ENCODE peak calls at places on chromosomes 1 and 21, in four cellular contexts. E, T, D and V are unnamed samples. For H3K4me1, the result is how much of the 10 kb centered on the place peaks cover.

GRCh38 chr1:19360026-19360813 is 48.1 kb downstream of the SLC66A1 start:
- DNase-seq in E (no peak), T (no peak), D (no peak), V (no peak)

GRCh38 chr21:41147096-41147978 is 20.6 kb upstream of the BACE2 start:
- DNase-seq in E (no peak), T (peak), D (no peak), V (no peak)

GRCh38 chr1:231192620-231193163 is 30.8 kb downstream of the TRIM67 start:
- DNase-seq in E (no peak), T (no peak), D (no peak), V (no peak)

GRCh38 chr1:106366627-106367319 is 689.7 kb upstream of the PRMT6 start:
- DNase-seq in E (no peak), T (peak), D (no peak), V (no peak)

GRCh38 chr1:220067246-220068204 is 21.2 kb upstream of the EPRS1 start:
- DNase-seq in E (no peak), T (no peak), D (peak), V (no peak)

GRCh38 chr1:215710340-215710971 is 143.4 kb downstream of the KCTD3 start:
- DNase-seq in E (peak), T (peak), D (peak), V (peak)

GRCh38 chr1:219724440-219724839 is 111.5 kb upstream of the ZC3H11B start:
- DNase-seq in E (no peak), T (no peak), D (no peak), V (no peak)

GRCh38 chr1:198937231-198938031 is 298.6 kb downstream of the PTPRC start:
- DNase-seq in E (no peak), T (peak), D (peak), V (peak)

GRCh38 chr1:59429651-59430050 is 132.8 kb downstream of the FGGY start:
- DNase-seq in E (no peak), T (no peak), D (no peak), V (no peak)

GRCh38 chr1:202283991-202284390 is 57.7 kb downstream of the UBE2T start:
- DNase-seq in E (no peak), T (no peak), D (peak), V (no peak)

GRCh38 chr1:237181731-237182317 is 139.8 kb downstream of the RYR2 start:
- DNase-seq in E (no peak), T (no peak), D (no peak), V (peak)

GRCh38 chr1:89908993-89909436 is 85.9 kb upstream of the ZNF326 start:
- DNase-seq in E (no peak), T (no peak), D (no peak), V (peak)

GRCh38 chr1:18907914-18908845 is 5.8 kb upstream of the ALDH4A1 start:
- DNase-seq in E (no peak), T (peak), D (no peak), V (no peak)

GRCh38 chr1:98102369-98103030 is 181.7 kb upstream of the DPYD start:
- DNase-seq in E (no peak), T (no peak), D (no peak), V (peak)

GRCh38 chr1:35603468-35603867 is 30.4 kb downstream of the TFAP2E start:
- DNase-seq in E (no peak), T (no peak), D (no peak), V (no peak)

GRCh38 chr1:216325946-216326345 is 97.3 kb downstream of the USH2A start:
- DNase-seq in E (no peak), T (no peak), D (peak), V (peak)

GRCh38 chr21:41827951-41828883 is 50.9 kb downstream of the PRDM15 start:
- DNase-seq in E (no peak), T (no peak), D (no peak), V (no peak)

GRCh38 chr1:70745199-70745598 is 302.4 kb downstream of the PTGER3 start:
- DNase-seq in E (no peak), T (peak), D (no peak), V (peak)

GRCh38 chr1:212949771-212950170 is 570 bp upstream of the VASH2 start:
- DNase-seq in E (no peak), T (no peak), D (no peak), V (no peak)

GRCh38 chr1:16181887-16182719 is 26.2 kb upstream of the EPHA2 start:
- DNase-seq in E (peak), T (peak), D (no peak), V (no peak)

GRCh38 chr21:28867401-28867800 is 125.3 kb downstream of the LTN1 start:
- DNase-seq in E (no peak), T (no peak), D (no peak), V (no peak)

GRCh38 chr1:171218661-171219060 is 29.6 kb upstream of the FMO1 start:
- DNase-seq in E (no peak), T (no peak), D (no peak), V (no peak)

GRCh38 chr1:53286950-53287349 is 40.9 kb downstream of the LRP8 start:
- DNase-seq in E (no peak), T (peak), D (no peak), V (peak)

GRCh38 chr1:9294910-9295636 is 2.4 kb downstream of the SPSB1 start:
- DNase-seq in E (no peak), T (no peak), D (no peak), V (peak)

GRCh38 chr1:109869141-109869540 is 41.5 kb upstream of the CSF1 start:
- DNase-seq in E (no peak), T (no peak), D (no peak), V (no peak)

GRCh38 chr1:12078938-12079861 is 16.1 kb downstream of the TNFRSF8 start:
- DNase-seq in E (peak), T (peak), D (no peak), V (peak)

GRCh38 chr1:165905853-165906252 is 78.4 kb downstream of the UCK2 start:
- DNase-seq in E (no peak), T (no peak), D (no peak), V (no peak)

GRCh38 chr1:176987016-176987415 is 177.5 kb downstream of the ASTN1 start:
- DNase-seq in E (no peak), T (no peak), D (no peak), V (no peak)

GRCh38 chr1:155117610-155118009 is 10.1 kb upstream of the EFNA1 start:
- DNase-seq in E (no peak), T (no peak), D (no peak), V (no peak)

GRCh38 chr1:48530727-48531351 is 58.8 kb upstream of the SPATA6 start:
- DNase-seq in E (peak), T (peak), D (peak), V (peak)

GRCh38 chr1:233480198-233480597 is 133.7 kb upstream of the KCNK1 start:
- DNase-seq in E (no peak), T (no peak), D (peak), V (no peak)

DNA sequence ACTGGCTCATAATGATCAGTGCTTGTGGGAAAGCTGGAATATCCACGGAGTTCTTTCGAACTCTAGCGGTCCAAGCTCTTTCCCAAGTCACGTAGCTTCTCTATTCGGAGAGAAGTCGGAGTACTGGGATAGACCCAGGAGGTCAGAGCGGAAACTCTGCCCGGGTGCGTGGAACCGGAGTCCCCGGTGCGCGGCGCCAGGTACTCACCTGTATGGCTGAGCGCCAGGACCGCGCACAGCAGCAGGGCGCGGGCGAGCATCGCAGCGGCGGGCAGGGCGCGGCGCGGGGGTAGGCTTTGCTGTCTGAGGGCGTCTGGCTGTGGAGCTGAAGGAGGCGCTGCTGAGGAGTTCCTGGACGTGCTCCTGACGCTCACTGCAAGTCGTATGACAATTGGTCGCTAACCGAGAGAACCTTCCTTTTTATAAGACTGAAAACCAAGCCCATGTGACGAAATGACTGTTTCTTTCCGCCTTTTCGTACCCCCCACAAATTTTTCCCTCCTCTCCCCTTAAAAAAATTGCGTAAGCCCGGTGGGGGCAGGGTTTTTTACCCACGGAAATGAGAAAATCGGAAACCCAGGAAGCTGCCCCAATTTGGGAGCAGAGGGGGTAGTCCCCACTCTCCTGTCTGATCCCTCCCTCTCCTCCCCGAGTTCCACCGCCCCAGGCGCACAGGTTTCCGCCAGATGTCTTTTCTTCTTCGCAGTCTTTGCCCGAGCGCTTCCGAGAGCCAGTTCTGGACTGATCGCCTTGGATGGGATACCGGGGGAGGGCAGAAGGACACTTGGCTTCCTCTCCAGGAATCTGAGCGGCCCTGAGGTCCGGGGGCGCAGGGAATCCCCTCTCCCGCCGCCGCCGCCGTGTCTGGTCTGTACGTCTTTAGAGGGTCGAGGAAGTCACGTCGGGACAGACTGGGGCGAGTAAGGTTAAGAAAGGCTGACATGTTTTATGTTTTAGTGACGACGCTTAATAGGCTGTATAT is at the start of gene PTGS2:
- DNase-seq in E (peak), T (peak), D (peak), V (peak)
- TF ChIP-seq EZH2 in E (no peak), T (peak), D (no peak), V (no peak)

GRCh38 chr1:111736548-111737215 is 2.5 kb downstream of the INKA2 start:
- DNase-seq in E (peak), T (peak), D (no peak), V (peak)
- H3K4me1 ChIP-seq in E (under half), T (under half), D (under half), V (under half)

DNA sequence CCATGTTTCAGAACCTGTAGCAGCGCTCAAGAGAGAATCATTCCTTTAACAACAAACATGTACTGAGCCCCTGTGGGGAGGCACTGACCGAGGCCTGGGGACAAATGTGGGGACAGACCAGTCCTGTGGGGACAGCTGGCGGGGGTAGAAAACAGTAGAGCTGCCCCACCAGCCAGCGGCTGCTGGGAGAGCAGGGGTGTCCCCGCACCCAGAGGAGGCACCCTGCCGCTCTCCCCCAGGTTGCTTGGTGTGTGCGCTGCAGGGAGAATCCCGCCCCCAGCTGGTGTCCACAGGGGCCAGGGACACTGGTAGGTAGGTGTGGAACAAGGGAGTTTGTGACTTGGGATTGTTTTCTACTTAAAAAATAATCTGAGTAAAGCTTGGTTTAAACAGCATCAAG is 62.1 kb downstream of the ADARB1 start:
- DNase-seq in E (no peak), T (no peak), D (no peak), V (no peak)
- TF ChIP-seq EZH2 in E (no peak), T (no peak), D (no peak), V (no peak)

GRCh38 chr1:181714428-181714827 is 231.1 kb downstream of the CACNA1E start:
- DNase-seq in E (no peak), T (no peak), D (no peak), V (no peak)
- H3K4me1 ChIP-seq in E (under half), T (under half), D (under half), V (under half)

DNA sequence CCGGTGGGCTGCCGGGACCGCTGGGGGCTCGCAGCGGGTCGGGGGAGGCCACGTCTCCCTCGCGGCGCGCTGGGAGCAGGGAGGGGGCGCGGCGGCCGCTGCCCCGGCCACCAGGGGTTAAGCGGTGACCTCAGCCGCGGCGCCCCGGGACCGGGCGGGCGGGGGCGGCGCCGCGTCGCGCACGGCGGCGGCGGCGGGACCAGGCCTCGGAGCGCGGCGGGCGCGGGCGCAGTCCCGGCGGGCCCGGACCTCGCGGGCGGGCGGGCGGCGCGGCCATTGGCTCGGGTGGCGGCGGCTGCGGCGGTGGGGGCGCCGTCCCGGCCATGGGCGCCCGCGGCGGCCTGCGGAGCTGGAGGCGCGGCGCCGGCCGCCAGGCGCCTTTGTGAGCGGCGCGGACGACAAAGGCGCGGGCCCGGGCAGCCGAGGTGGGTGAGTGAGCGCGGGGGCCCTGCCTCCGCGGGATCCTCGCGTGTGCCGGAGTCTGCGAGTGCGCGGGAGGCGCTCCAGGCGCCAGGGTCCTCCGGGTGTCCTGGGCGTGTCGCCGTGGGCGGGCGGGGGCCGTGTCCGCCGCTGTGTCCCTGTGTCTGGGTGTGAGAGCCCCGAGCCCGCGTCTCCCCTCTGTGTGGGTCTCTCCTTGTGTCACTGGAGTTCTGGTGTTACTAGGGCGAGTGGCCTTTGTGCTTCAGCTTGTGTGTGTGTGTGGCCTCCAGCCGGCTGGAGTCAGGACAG is at the start of gene ARHGEF10L:
- DNase-seq in E (no peak), T (peak), D (no peak), V (peak)
- TF ChIP-seq EZH2 in E (no peak), T (no peak), D (no peak), V (no peak)

DNA sequence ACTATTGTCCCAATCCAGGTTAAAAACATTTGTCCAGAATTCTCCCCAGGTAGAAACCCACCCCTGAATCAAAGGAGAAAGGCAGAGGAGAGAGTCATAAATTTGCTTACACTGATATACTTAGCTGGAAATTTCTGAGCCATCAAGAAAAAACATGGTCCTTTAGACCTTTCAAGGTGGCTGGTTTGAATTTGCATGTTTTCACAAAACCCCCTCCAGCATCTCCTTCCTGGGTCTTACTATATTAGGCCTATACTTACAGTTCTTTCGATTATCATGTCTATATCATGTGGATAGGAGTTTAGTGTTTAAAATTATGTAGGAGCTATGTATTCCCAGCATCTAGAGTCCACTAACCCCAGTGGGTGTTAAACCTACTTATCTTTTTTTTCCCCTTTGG is 178.2 kb downstream of the PLPP3 start:
- DNase-seq in E (no peak), T (no peak), D (no peak), V (no peak)
- H3K4me1 ChIP-seq in E (under half), T (under half), D (under half), V (under half)

DNA sequence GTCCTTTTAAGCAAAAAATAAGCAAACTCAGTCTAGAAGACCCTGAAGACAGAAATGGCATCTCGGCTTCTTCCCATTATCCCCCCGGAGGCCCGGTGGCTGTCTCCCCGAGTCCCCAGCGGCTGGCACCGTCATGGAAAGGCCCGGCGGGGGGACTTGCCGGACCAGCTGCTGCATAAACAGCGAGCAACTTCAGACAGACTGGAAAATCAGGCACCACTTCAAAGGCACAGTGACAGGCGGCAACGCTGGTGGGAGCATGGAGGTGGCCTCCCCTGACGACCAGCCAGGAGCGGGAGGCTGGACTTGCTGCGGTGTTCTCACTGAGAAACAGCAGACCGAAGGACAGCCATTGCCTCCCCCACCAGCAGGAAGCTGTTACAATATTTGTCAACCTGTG is 18.4 kb upstream of the C1QA start:
- DNase-seq in E (no peak), T (no peak), D (no peak), V (no peak)
- TF ChIP-seq EZH2 in E (no peak), T (no peak), D (no peak), V (no peak)

GRCh38 chr1:161185732-161186311 is 8.5 kb upstream of the B4GALT3 start:
- DNase-seq in E (no peak), T (no peak), D (no peak), V (no peak)
- H3K4me1 ChIP-seq in E (under half), T (under half), D (under half), V (under half)

GRCh38 chr1:65793359-65793732 is 651 bp downstream of the PDE4B start:
- DNase-seq in E (peak), T (peak), D (no peak), V (no peak)

GRCh38 chr1:65791396-65791795 is 1.3 kb upstream of the PDE4B start:
- DNase-seq in E (no peak), T (no peak), D (no peak), V (no peak)

GRCh38 chr1:65795311-65795710 is 2.6 kb downstream of the PDE4B start:
- DNase-seq in E (no peak), T (no peak), D (no peak), V (no peak)

GRCh38 chr1:65791860-65792670 is 630 bp upstream of the PDE4B start:
- DNase-seq in E (peak), T (peak), D (no peak), V (no peak)

GRCh38 chr1:65792671-65793358 is at the start of gene PDE4B:
- DNase-seq in E (peak), T (peak), D (no peak), V (peak)
- TF ChIP-seq EZH2 in E (peak), T (peak), D (no peak), V (peak)